ENCODE peak calls at places on chromosome X, in four cellular contexts. Q, D, G and N are unnamed samples. For H3K27me3, the result is how much of the 10 kb centered on the place peaks cover.

GRCh38 chrX:102840871-102841705 is 96.0 kb upstream of the RAB40AL start:
- DNase-seq in Q (no peak), D (peak), G (no peak), N (no peak)

GRCh38 chrX:105328773-105329172 is 108.3 kb upstream of the TEX13A start:
- DNase-seq in Q (no peak), D (no peak), G (no peak), N (no peak)

GRCh38 chrX:48649109-48649508 is 34.5 kb upstream of the WAS start:
- DNase-seq in Q (no peak), D (no peak), G (no peak), N (no peak)

GRCh38 chrX:47991263-47992092 is 12.3 kb downstream of the ZNF182 start:
- DNase-seq in Q (no peak), D (no peak), G (no peak), N (no peak)

GRCh38 chrX:10173331-10173900 is 16.6 kb downstream of the CLCN4 start:
- DNase-seq in Q (no peak), D (peak), G (peak), N (no peak)

GRCh38 chrX:151977923-151978322 is 3.4 kb upstream of the GABRE start:
- DNase-seq in Q (no peak), D (no peak), G (no peak), N (no peak)

GRCh38 chrX:39766085-39766726 is 331.6 kb downstream of the BCOR start:
- DNase-seq in Q (no peak), D (no peak), G (no peak), N (no peak)

GRCh38 chrX:14496674-14497073 is 32.7 kb upstream of the GLRA2 start:
- DNase-seq in Q (no peak), D (no peak), G (no peak), N (no peak)

GRCh38 chrX:2696698-2697215 is 5.7 kb downstream of the CD99 start:
- DNase-seq in Q (no peak), D (no peak), G (no peak), N (peak)

GRCh38 chrX:40005290-40006011 is 92.3 kb downstream of the BCOR start:
- DNase-seq in Q (no peak), D (no peak), G (no peak), N (no peak)

GRCh38 chrX:37834937-37835336 is 12.4 kb downstream of the DYNLT3 start:
- DNase-seq in Q (no peak), D (no peak), G (no peak), N (no peak)

GRCh38 chrX:2712890-2713860 is 22.1 kb downstream of the CD99 start:
- DNase-seq in Q (no peak), D (no peak), G (no peak), N (no peak)

GRCh38 chrX:107537815-107538214 is 88.4 kb downstream of the FRMPD3 start:
- DNase-seq in Q (peak), D (peak), G (no peak), N (no peak)

GRCh38 chrX:151704023-151704663 is 8.9 kb downstream of the PRRG3 start:
- DNase-seq in Q (no peak), D (no peak), G (no peak), N (no peak)

GRCh38 chrX:1582686-1583437 is 8.5 kb upstream of the AKAP17A start:
- DNase-seq in Q (peak), D (no peak), G (no peak), N (no peak)

GRCh38 chrX:68895339-68896250 is 66.8 kb downstream of the EFNB1 start:
- DNase-seq in Q (peak), D (peak), G (no peak), N (no peak)

GRCh38 chrX:73581002-73581628 is 18.1 kb downstream of the CHIC1 start:
- DNase-seq in Q (no peak), D (no peak), G (no peak), N (no peak)

GRCh38 chrX:91066104-91066503 is 368.5 kb upstream of the PABPC5 start:
- DNase-seq in Q (no peak), D (no peak), G (no peak), N (no peak)

GRCh38 chrX:30941898-30942297 is 52.8 kb upstream of the TAB3 start:
- DNase-seq in Q (no peak), D (no peak), G (no peak), N (no peak)

GRCh38 chrX:40154229-40154852 is 56.6 kb upstream of the BCOR start:
- DNase-seq in Q (peak), D (peak), G (no peak), N (no peak)

GRCh38 chrX:37745354-37745753 is 34.5 kb upstream of the CYBB start:
- DNase-seq in Q (peak), D (peak), G (no peak), N (peak)

GRCh38 chrX:574355-574754 is 56.2 kb upstream of the SHOX start:
- DNase-seq in Q (no peak), D (no peak), G (no peak), N (no peak)

GRCh38 chrX:281166-281999 is at the start of gene PLCXD1:
- DNase-seq in Q (peak), D (peak), G (peak), N (no peak)

GRCh38 chrX:39975094-39975865 is 122.5 kb downstream of the BCOR start:
- DNase-seq in Q (peak), D (no peak), G (no peak), N (no peak)

GRCh38 chrX:66012094-66012534 is 27.8 kb downstream of the VSIG4 start:
- DNase-seq in Q (no peak), D (no peak), G (no peak), N (peak)

GRCh38 chrX:11367609-11368430 is 74.6 kb downstream of the AMELX start:
- DNase-seq in Q (no peak), D (peak), G (no peak), N (no peak)

GRCh38 chrX:20159811-20160385 is 18.3 kb upstream of the EIF1AX start:
- DNase-seq in Q (no peak), D (no peak), G (no peak), N (no peak)

GRCh38 chrX:10833299-10834169 is 213.1 kb upstream of the MID1 start:
- DNase-seq in Q (peak), D (no peak), G (peak), N (no peak)

GRCh38 chrX:140151316-140151715 is 186.0 kb upstream of the CXorf66 start:
- DNase-seq in Q (no peak), D (no peak), G (no peak), N (no peak)

GRCh38 chrX:41589634-41590270 is 99.0 kb upstream of the GPR34 start:
- DNase-seq in Q (peak), D (no peak), G (no peak), N (no peak)

GRCh38 chrX:47843363-47843762 is 6.7 kb downstream of the ZNF81 start:
- DNase-seq in Q (no peak), D (no peak), G (no peak), N (no peak)

GRCh38 chrX:13078739-13079444 is 34.5 kb upstream of the FAM9C start:
- DNase-seq in Q (no peak), D (no peak), G (no peak), N (no peak)

GRCh38 chrX:48107717-48108116 is 22.7 kb upstream of the SPACA5B start:
- DNase-seq in Q (no peak), D (peak), G (no peak), N (no peak)

GRCh38 chrX:54407266-54407665 is 32.9 kb upstream of the TSR2 start:
- DNase-seq in Q (no peak), D (no peak), G (no peak), N (no peak)

GRCh38 chrX:17601816-17602215 is 135.5 kb upstream of the SCML1 start:
- DNase-seq in Q (no peak), D (no peak), G (no peak), N (no peak)

GRCh38 chrX:17606211-17606610 is 131.1 kb upstream of the SCML1 start:
- DNase-seq in Q (no peak), D (no peak), G (no peak), N (no peak)

GRCh38 chrX:17608898-17609297 is 128.4 kb upstream of the SCML1 start:
- DNase-seq in Q (no peak), D (no peak), G (no peak), N (no peak)

GRCh38 chrX:17610788-17611187 is 126.5 kb upstream of the SCML1 start:
- DNase-seq in Q (no peak), D (no peak), G (no peak), N (no peak)

GRCh38 chrX:17605676-17606075 is 131.6 kb upstream of the SCML1 start:
- DNase-seq in Q (no peak), D (no peak), G (no peak), N (no peak)
- H3K27me3 ChIP-seq in Q (under half), D (under half), G (under half), N (under half)

DNA sequence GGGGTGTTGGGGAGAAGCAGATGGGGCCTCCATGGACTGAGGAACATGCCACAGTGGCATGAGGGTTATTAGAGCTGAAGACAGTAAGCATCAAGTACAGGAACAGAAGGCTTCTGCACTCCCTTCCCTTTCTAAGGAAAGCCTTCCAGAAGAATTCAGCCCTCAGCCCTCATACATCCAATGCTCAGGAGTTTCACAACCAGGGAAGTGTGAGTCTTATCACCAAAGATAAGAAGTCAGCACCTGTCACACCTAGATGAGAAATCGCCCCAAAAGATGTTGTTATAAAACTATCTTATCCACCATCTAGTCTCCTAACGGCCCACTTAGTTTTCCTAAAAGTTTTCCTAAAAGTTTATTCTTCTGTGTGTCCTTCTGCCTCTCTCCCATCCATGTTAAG is 78.0 kb upstream of the STS start:
- DNase-seq in Q (no peak), D (no peak), G (no peak), N (no peak)
- TF ChIP-seq HDAC2 in Q (no peak), D (no peak), G (no peak), N (no peak)

DNA sequence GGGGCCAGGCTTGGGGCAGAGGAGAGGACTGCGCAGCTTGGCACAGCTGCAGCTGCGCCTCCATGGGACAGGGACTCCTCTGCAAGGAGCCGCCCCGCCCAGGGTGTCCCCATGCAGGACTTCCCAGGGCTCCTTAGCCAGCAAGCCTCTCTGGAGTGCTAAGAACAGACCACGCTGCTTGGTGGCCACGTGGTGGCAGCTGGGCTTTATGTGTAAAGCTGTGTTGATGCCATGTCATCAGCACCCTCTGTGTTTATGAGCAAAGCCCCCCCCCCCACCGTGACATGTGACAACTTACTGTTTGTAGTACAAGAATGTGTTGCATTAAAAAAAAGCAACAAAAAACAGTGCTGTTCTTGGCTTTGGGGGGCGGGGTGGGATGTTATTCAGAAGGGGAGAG is 40.2 kb downstream of the ATP2B3 start:
- DNase-seq in Q (no peak), D (no peak), G (no peak), N (no peak)
- H3K27me3 ChIP-seq in Q (under half), D (under half), G (under half), N (under half)

GRCh38 chrX:150198776-150199175 is 164.3 kb upstream of the MAMLD1 start:
- DNase-seq in Q (no peak), D (no peak), G (no peak), N (no peak)

GRCh38 chrX:150200820-150201287 is 162.3 kb upstream of the MAMLD1 start:
- DNase-seq in Q (peak), D (peak), G (no peak), N (peak)

GRCh38 chrX:150199803-150200202 is 163.3 kb upstream of the MAMLD1 start:
- DNase-seq in Q (no peak), D (no peak), G (no peak), N (no peak)

GRCh38 chrX:150200361-150200760 is 162.8 kb upstream of the MAMLD1 start:
- DNase-seq in Q (no peak), D (no peak), G (no peak), N (no peak)

GRCh38 chrX:150199181-150199580 is 163.9 kb upstream of the MAMLD1 start:
- DNase-seq in Q (no peak), D (no peak), G (no peak), N (no peak)
- TF ChIP-seq HDAC2 in Q (no peak), D (no peak), G (no peak), N (no peak)

GRCh38 chrX:118963159-118963558 is 11.3 kb upstream of the LONRF3 start:
- DNase-seq in Q (no peak), D (no peak), G (no peak), N (no peak)
- H3K27me3 ChIP-seq in Q (under half), D (under half), G (under half), N (under half)

GRCh38 chrX:5991393-5991792 is 237.3 kb downstream of the NLGN4X start:
- DNase-seq in Q (no peak), D (no peak), G (no peak), N (no peak)
- TF ChIP-seq HDAC2 in Q (no peak), D (no peak), G (no peak), N (no peak)

DNA sequence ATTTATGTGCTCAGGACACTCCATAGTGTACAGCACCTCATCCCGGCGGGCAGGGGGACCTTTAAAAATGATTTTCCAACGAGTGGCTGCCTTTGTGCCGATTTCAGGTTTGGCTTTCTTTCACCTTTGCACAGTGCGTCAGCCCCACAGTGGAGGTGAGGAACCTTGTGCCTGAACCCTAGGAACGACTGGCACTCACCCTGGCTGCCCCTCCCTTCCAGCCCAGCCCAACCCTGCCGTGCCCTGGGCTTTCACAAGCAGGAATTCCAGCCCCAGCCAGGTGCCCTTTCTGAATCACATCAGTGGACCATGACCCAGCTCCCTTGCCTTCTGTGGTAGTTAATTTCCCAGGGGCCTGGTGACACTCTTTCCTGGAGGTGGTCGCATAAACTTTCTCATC is 1.3 kb downstream of the TMEM164 start:
- DNase-seq in Q (peak), D (no peak), G (no peak), N (no peak)
- H3K27me3 ChIP-seq in Q (under half), D (under half), G (under half), N (under half)

GRCh38 chrX:150270622-150271021 is 92.5 kb upstream of the MAMLD1 start:
- DNase-seq in Q (peak), D (no peak), G (no peak), N (no peak)

GRCh38 chrX:150269613-150270254 is 93.4 kb upstream of the MAMLD1 start:
- DNase-seq in Q (peak), D (no peak), G (no peak), N (no peak)

GRCh38 chrX:150268839-150269238 is 94.3 kb upstream of the MAMLD1 start:
- DNase-seq in Q (no peak), D (no peak), G (no peak), N (no peak)
- TF ChIP-seq HDAC2 in Q (no peak), D (no peak), G (no peak), N (no peak)